ENCODE peak calls at places on chromosome 12, in five cellular contexts. G is AG20443, J is putamen, M is Peyer's patch, D is colonic mucosa. V is an unnamed sample.

GRCh38 chr12:48388938-48389337 is 38.2 kb upstream of the ZNF641 start:
- DNase-seq in G (peak), D (no peak), J (no peak), M (no peak), V (no peak)

GRCh38 chr12:6631549-6631961 is 4.2 kb downstream of the LPAR5 start:
- DNase-seq in M (peak), J (no peak), G (no peak), D (peak), V (no peak)

GRCh38 chr12:125024949-125025563 is 31.6 kb downstream of the BRI3BP start:
- DNase-seq in M (no peak), G (no peak), J (no peak), D (no peak), V (no peak)

GRCh38 chr12:123131879-123132402 is 18.9 kb downstream of the PITPNM2 start:
- DNase-seq in M (peak), J (no peak), D (peak), G (no peak), V (no peak)

GRCh38 chr12:83017001-83017400 is 330.3 kb downstream of the TMTC2 start:
- DNase-seq in J (no peak), M (no peak), G (no peak), D (no peak), V (no peak)

GRCh38 chr12:39620664-39621658 is 1.4 kb upstream of the ABCD2 start:
- DNase-seq in M (peak), J (no peak), D (no peak), G (no peak), V (no peak)

GRCh38 chr12:98999569-98999968 is 354.5 kb downstream of the APAF1 start:
- DNase-seq in M (no peak), G (peak), J (no peak), D (no peak), V (no peak)

GRCh38 chr12:83666690-83667089 is 980.0 kb downstream of the TMTC2 start:
- DNase-seq in D (no peak), G (no peak), J (no peak), M (no peak), V (no peak)

GRCh38 chr12:102883204-102883799 is 33.7 kb downstream of the PAH start:
- DNase-seq in M (peak), G (peak), J (peak), D (peak), V (no peak)

GRCh38 chr12:2052861-2053674 is at the start of gene CACNA1C:
- DNase-seq in M (peak), D (peak), G (peak), J (peak), V (no peak)

GRCh38 chr12:12054993-12055392 is 15.7 kb upstream of the BCL2L14 start:
- DNase-seq in D (no peak), M (no peak), J (no peak), G (no peak), V (no peak)

GRCh38 chr12:130768120-130768519 is 52.0 kb upstream of the RIMBP2 start:
- DNase-seq in G (no peak), D (no peak), M (no peak), J (no peak), V (no peak)

GRCh38 chr12:20555015-20555414 is 140.1 kb upstream of the SLCO1C1 start:
- DNase-seq in D (no peak), M (no peak), J (no peak), G (no peak), V (no peak)

GRCh38 chr12:111435661-111436201 is 30.0 kb downstream of the SH2B3 start:
- DNase-seq in D (no peak), G (no peak), M (no peak), J (no peak), V (no peak)

GRCh38 chr12:6887460-6887859 is 14.4 kb upstream of the SPSB2 start:
- DNase-seq in M (no peak), G (no peak), D (peak), J (no peak), V (no peak)